ENCODE peak calls at places on chromosome 18, in four cellular contexts. One of them, this sample, is unnamed.

GRCh38 chr18:54740146-54740844 is 88.0 kb upstream of the RAB27B start:
- DNase-seq in coronary artery: no peak
- DNase-seq in right lobe of liver: no peak
- DNase-seq in AG04450: peak
- DNase-seq in this sample: no peak

GRCh38 chr18:3579701-3580100 is 129.7 kb downstream of the TGIF1 start:
- DNase-seq in coronary artery: no peak
- DNase-seq in right lobe of liver: no peak
- DNase-seq in AG04450: no peak
- DNase-seq in this sample: no peak

GRCh38 chr18:69261436-69261835 is 139.3 kb upstream of the DOK6 start:
- DNase-seq in coronary artery: no peak
- DNase-seq in right lobe of liver: no peak
- DNase-seq in AG04450: no peak
- DNase-seq in this sample: no peak

GRCh38 chr18:43587538-43588153 is 310.4 kb upstream of the SYT4 start:
- DNase-seq in coronary artery: no peak
- DNase-seq in right lobe of liver: no peak
- DNase-seq in AG04450: no peak
- DNase-seq in this sample: no peak

GRCh38 chr18:60445341-60445740 is 72.8 kb upstream of the MC4R start:
- DNase-seq in coronary artery: no peak
- DNase-seq in right lobe of liver: no peak
- DNase-seq in AG04450: no peak
- DNase-seq in this sample: no peak

GRCh38 chr18:66222174-66222573 is 381.7 kb downstream of the CDH19 start:
- DNase-seq in coronary artery: no peak
- DNase-seq in right lobe of liver: no peak
- DNase-seq in AG04450: no peak
- DNase-seq in this sample: no peak

GRCh38 chr18:65946777-65947176 is 196.0 kb downstream of the CDH7 start:
- DNase-seq in coronary artery: no peak
- DNase-seq in right lobe of liver: no peak
- DNase-seq in AG04450: no peak
- DNase-seq in this sample: no peak

GRCh38 chr18:64974378-64975125 is 776.3 kb upstream of the CDH7 start:
- DNase-seq in coronary artery: no peak
- DNase-seq in right lobe of liver: no peak
- DNase-seq in AG04450: no peak
- DNase-seq in this sample: no peak

GRCh38 chr18:26549103-26549485 is 741 bp upstream of the KCTD1 start:
- DNase-seq in coronary artery: peak
- DNase-seq in right lobe of liver: no peak
- DNase-seq in AG04450: no peak
- DNase-seq in this sample: peak

GRCh38 chr18:75070625-75071483 is 138.1 kb downstream of the PTGR3 start:
- DNase-seq in coronary artery: no peak
- DNase-seq in right lobe of liver: no peak
- DNase-seq in AG04450: peak
- DNase-seq in this sample: no peak

GRCh38 chr18:63367241-63367953 is 391 bp upstream of the KDSR start:
- DNase-seq in coronary artery: peak
- DNase-seq in right lobe of liver: peak
- DNase-seq in AG04450: peak
- DNase-seq in this sample: peak

GRCh38 chr18:37299471-37300304 is 265.9 kb downstream of the CELF4 start:
- DNase-seq in coronary artery: peak
- DNase-seq in right lobe of liver: peak
- DNase-seq in AG04450: peak
- DNase-seq in this sample: peak

GRCh38 chr18:37289423-37289822 is 276.2 kb downstream of the CELF4 start:
- DNase-seq in coronary artery: no peak
- DNase-seq in right lobe of liver: no peak
- DNase-seq in AG04450: no peak
- DNase-seq in this sample: no peak

GRCh38 chr18:37298816-37299215 is 266.8 kb downstream of the CELF4 start:
- DNase-seq in coronary artery: no peak
- DNase-seq in right lobe of liver: no peak
- DNase-seq in AG04450: no peak
- DNase-seq in this sample: no peak

GRCh38 chr18:37297106-37297505 is 268.5 kb downstream of the CELF4 start:
- DNase-seq in coronary artery: no peak
- DNase-seq in right lobe of liver: no peak
- DNase-seq in AG04450: no peak
- DNase-seq in this sample: no peak

GRCh38 chr18:37294951-37295350 is 270.6 kb downstream of the CELF4 start:
- DNase-seq in coronary artery: no peak
- DNase-seq in right lobe of liver: no peak
- DNase-seq in AG04450: no peak
- DNase-seq in this sample: no peak
- TF ChIP-seq CTCF in coronary artery: no peak
- TF ChIP-seq CTCF in right lobe of liver: no peak
- TF ChIP-seq CTCF in AG04450: peak
- TF ChIP-seq CTCF in this sample: no peak

GRCh38 chr18:5414546-5414945 is 119.0 kb upstream of the ZBTB14 start:
- DNase-seq in coronary artery: no peak
- DNase-seq in right lobe of liver: no peak
- DNase-seq in AG04450: no peak
- DNase-seq in this sample: no peak
- TF ChIP-seq CTCF in coronary artery: no peak
- TF ChIP-seq CTCF in right lobe of liver: no peak
- TF ChIP-seq CTCF in AG04450: no peak
- TF ChIP-seq CTCF in this sample: no peak

DNA sequence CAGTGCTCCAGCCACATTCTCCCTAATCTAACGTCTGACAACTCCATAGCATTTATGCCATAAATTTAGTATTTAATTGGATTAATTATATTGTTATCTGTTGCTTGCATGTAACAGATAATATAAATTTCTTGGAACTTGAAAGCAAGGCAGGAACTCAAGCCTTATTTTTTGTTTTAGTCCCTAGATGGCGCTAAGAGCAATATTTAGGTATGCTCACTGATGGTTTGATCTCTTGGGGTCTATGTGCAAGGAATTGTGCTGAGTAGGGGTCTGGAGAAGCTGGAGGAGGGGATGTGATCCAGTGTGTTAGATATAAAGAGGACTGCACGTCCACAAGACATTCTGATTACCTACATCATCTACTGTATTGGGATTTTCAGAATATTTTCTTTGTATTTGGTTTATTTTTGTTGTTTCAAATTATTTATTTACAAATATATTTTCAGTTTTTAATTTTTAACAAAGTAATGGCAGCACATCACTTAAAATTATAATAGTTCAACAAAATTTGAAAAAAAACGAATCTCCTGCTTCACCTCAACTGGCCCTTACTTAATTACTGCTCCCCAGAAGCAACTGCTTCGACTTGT is 32.8 kb downstream of the KATNAL2 start:
- DNase-seq in coronary artery: no peak
- DNase-seq in right lobe of liver: no peak
- DNase-seq in AG04450: no peak
- DNase-seq in this sample: no peak
- TF ChIP-seq CTCF in coronary artery: no peak
- TF ChIP-seq CTCF in right lobe of liver: peak
- TF ChIP-seq CTCF in AG04450: peak
- TF ChIP-seq CTCF in this sample: no peak

DNA sequence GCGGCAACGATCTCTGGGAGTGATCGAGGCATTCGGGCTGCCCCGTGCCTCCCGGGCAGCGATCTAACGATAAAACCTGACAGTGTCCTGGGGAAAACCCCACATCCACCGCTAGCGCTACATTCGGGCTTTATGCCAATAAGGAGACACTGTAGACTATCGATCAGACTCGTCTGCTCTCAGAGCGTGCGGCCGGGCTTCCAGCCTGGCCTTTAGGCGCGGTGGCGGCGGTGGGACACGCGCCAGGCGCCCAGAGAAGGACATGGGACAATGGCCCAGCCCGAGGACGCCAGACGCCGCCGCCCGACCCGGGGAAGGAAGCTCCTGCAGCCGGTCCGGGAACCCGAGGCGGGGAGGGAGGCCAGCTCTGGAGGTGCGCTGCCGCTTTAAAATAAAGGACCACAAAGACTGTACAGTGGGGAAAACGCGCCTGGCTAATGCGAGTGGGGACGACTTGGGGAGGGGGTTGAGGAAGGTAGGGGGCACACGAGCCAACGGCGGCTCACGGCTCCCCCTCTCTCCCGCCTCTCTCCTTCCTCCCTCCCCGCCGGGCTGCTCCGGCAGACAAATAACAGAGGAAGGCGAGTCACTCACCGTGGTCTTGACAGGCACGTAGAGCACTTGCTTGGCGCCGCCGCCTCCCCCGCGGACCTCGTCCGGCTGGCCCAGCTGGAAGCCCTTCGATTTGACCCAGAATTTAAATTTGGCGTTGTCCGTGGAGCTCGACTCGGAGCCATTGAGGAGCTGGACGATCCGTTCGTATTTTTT is 2.1 kb downstream of the NOL4 start:
- DNase-seq in coronary artery: no peak
- DNase-seq in right lobe of liver: no peak
- DNase-seq in AG04450: no peak
- DNase-seq in this sample: peak
- TF ChIP-seq CTCF in coronary artery: no peak
- TF ChIP-seq CTCF in right lobe of liver: no peak
- TF ChIP-seq CTCF in AG04450: no peak
- TF ChIP-seq CTCF in this sample: no peak

DNA sequence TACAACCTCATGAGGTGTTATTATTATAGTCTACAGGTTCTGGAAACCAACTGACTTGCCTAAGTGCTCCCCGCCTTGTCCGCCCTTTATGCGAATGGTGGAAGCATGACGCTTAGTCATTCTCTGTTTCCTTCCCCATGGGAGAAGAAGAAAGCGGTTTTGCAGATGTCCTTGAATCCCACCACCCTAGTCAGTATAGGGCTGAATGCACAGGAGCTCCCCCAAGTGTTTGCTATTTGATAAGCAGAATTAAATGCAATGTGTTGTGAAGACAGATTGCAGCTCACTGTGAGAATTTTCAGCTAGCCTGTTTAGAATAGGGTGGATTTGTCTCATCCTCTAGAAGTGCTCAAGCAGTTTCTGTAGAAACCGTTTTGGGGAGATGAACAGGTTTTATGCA is 652.0 kb downstream of the DCC start:
- DNase-seq in coronary artery: no peak
- DNase-seq in right lobe of liver: no peak
- DNase-seq in AG04450: no peak
- DNase-seq in this sample: no peak
- TF ChIP-seq CTCF in coronary artery: no peak
- TF ChIP-seq CTCF in right lobe of liver: no peak
- TF ChIP-seq CTCF in AG04450: no peak
- TF ChIP-seq CTCF in this sample: no peak

DNA sequence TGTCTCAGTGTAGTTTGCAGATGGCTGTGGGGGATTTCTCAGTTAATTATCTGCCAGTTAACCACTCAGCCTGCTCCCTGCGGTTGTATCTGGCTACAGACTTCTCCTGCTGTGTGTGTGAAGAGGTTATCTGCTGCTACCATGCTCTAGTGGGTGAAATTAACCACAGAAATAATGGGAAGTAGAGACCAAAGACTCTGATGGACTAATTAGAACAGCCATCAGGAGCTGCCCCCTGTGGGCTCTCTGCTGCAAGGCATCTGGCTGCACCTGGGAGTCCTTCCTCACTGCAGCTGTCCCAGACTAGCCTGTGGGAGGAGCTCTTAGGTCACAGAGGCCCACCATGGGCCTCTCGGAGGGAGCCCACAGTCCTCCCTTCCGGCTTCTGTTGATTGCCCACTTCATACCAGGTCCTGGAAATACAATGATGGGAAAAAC is 66.6 kb downstream of the CTIF start:
- DNase-seq in coronary artery: no peak
- DNase-seq in right lobe of liver: no peak
- DNase-seq in AG04450: no peak
- DNase-seq in this sample: no peak
- TF ChIP-seq CTCF in coronary artery: no peak
- TF ChIP-seq CTCF in right lobe of liver: peak
- TF ChIP-seq CTCF in AG04450: peak
- TF ChIP-seq CTCF in this sample: no peak

DNA sequence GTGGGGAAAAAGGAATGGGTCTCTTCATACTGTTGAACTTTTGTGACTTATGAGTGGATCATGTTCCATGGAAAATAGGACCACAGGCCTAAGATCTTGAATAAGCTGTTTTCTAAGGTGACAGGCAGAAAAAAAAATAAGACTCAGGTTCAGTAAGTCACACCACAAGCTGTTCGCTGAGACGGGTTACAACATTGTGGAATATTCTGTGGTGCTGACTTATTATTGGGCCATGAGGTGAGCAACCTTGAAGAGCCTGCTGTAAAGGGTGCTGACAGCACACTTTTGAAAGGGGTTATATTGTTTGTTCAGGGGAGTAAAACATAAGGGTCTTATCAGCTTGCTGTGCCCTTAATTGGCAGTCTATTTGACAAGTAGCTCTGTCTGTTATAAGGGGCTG is 439.8 kb upstream of the SLC14A2 start:
- DNase-seq in coronary artery: no peak
- DNase-seq in right lobe of liver: no peak
- DNase-seq in AG04450: no peak
- DNase-seq in this sample: no peak
- TF ChIP-seq CTCF in coronary artery: no peak
- TF ChIP-seq CTCF in right lobe of liver: no peak
- TF ChIP-seq CTCF in AG04450: no peak
- TF ChIP-seq CTCF in this sample: no peak

GRCh38 chr18:49857708-49858107 is 44.4 kb upstream of the ACAA2 start:
- DNase-seq in coronary artery: peak
- DNase-seq in right lobe of liver: no peak
- DNase-seq in AG04450: no peak
- DNase-seq in this sample: no peak

GRCh38 chr18:49856531-49856930 is 43.2 kb upstream of the ACAA2 start:
- DNase-seq in coronary artery: no peak
- DNase-seq in right lobe of liver: no peak
- DNase-seq in AG04450: no peak
- DNase-seq in this sample: no peak

GRCh38 chr18:49859006-49859359 is 45.6 kb upstream of the ACAA2 start:
- DNase-seq in coronary artery: no peak
- DNase-seq in right lobe of liver: no peak
- DNase-seq in AG04450: no peak
- DNase-seq in this sample: no peak

GRCh38 chr18:49859725-49860124 is 46.4 kb upstream of the ACAA2 start:
- DNase-seq in coronary artery: peak
- DNase-seq in right lobe of liver: no peak
- DNase-seq in AG04450: no peak
- DNase-seq in this sample: peak

DNA sequence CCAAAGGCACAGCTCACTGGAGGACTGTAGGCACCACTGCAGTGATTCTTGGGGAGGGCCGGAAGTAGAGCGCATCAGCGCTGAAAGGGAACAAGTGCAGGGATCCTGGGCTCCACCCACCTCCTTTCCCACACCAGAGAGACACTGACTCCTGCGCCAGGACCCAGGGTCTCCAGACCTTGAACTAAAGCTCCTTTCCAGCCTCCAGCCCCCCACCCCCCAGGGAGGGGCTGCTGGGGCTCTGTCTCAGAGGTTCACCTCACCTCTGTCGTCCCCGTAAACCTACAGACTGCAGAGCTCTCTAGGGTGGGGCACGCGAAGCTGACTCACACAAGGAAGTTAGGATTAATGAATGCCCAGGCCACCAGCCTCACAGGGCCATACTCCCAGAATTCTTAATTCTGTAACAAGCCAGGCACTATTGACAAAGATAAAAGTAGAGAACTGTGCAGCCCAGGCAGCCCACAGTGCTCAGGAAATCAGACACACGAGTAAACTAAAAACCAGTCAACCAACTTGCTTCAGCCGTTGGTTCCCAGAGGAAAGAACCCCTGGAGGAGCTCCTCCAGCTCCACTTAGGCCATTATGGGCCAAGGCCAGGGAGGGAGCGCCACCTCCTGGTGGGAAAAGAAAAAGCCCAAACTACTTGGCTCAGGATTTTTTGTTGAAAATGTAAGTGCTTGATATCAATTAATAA is 45.1 kb upstream of the ACAA2 start:
- DNase-seq in coronary artery: peak
- DNase-seq in right lobe of liver: peak
- DNase-seq in AG04450: peak
- DNase-seq in this sample: peak
- TF ChIP-seq CTCF in coronary artery: peak
- TF ChIP-seq CTCF in right lobe of liver: peak
- TF ChIP-seq CTCF in AG04450: peak
- TF ChIP-seq CTCF in this sample: peak